ENCODE peak calls at places on chromosomes 3 and 15, in ten cellular contexts. One of them, this sample, is unnamed.

GRCh38 chr3:148162132-148162531 is 535.6 kb upstream of the AGTR1 start:
- ATAC-seq in left cardiac atrium: no peak
- ATAC-seq in Panc1: no peak
- ATAC-seq in right lobe of liver: no peak
- ATAC-seq in left ventricle myocardium superior: no peak
- ATAC-seq in natural killer cell: no peak
- ATAC-seq in activated CD8-positive, alpha-beta T cell treated with anti-CD3 and anti-CD28 coated beads, Interleukin-2, amount 10 ng/mL, durations not matched to agents 7 days and 5 days: no peak
- ATAC-seq in lower lobe of right lung: no peak
- ATAC-seq in stimulated activated naive B cell treated with anti-CD40 and anti-IgM and Interleukin-4, amounts not matched to agents 10 μg/mL and 1 μg/mL and 100 μg/mL, for 72 hours: no peak
- ATAC-seq in foreskin keratinocyte: no peak
- ATAC-seq in this sample: no peak

GRCh38 chr3:71478568-71478967 is 105.0 kb downstream of the FOXP1 start:
- ATAC-seq in right lobe of liver: no peak
- ATAC-seq in activated CD8-positive, alpha-beta T cell treated with anti-CD3 and anti-CD28 coated beads, Interleukin-2, amount 10 ng/mL, durations not matched to agents 7 days and 5 days: peak
- ATAC-seq in left cardiac atrium: no peak
- ATAC-seq in Panc1: no peak
- ATAC-seq in left ventricle myocardium superior: no peak
- ATAC-seq in natural killer cell: peak
- ATAC-seq in stimulated activated naive B cell treated with anti-CD40 and anti-IgM and Interleukin-4, amounts not matched to agents 10 μg/mL and 1 μg/mL and 100 μg/mL, for 72 hours: peak
- ATAC-seq in foreskin keratinocyte: peak
- ATAC-seq in lower lobe of right lung: no peak
- ATAC-seq in this sample: peak

GRCh38 chr3:31442755-31443154 is 90.0 kb upstream of the STT3B start:
- ATAC-seq in lower lobe of right lung: no peak
- ATAC-seq in foreskin keratinocyte: no peak
- ATAC-seq in left ventricle myocardium superior: no peak
- ATAC-seq in left cardiac atrium: no peak
- ATAC-seq in natural killer cell: no peak
- ATAC-seq in right lobe of liver: no peak
- ATAC-seq in stimulated activated naive B cell treated with anti-CD40 and anti-IgM and Interleukin-4, amounts not matched to agents 10 μg/mL and 1 μg/mL and 100 μg/mL, for 72 hours: peak
- ATAC-seq in Panc1: no peak
- ATAC-seq in activated CD8-positive, alpha-beta T cell treated with anti-CD3 and anti-CD28 coated beads, Interleukin-2, amount 10 ng/mL, durations not matched to agents 7 days and 5 days: no peak
- ATAC-seq in this sample: no peak

GRCh38 chr3:17424137-17424536 is 318.3 kb downstream of the TBC1D5 start:
- ATAC-seq in Panc1: no peak
- ATAC-seq in right lobe of liver: no peak
- ATAC-seq in stimulated activated naive B cell treated with anti-CD40 and anti-IgM and Interleukin-4, amounts not matched to agents 10 μg/mL and 1 μg/mL and 100 μg/mL, for 72 hours: peak
- ATAC-seq in foreskin keratinocyte: no peak
- ATAC-seq in natural killer cell: no peak
- ATAC-seq in activated CD8-positive, alpha-beta T cell treated with anti-CD3 and anti-CD28 coated beads, Interleukin-2, amount 10 ng/mL, durations not matched to agents 7 days and 5 days: no peak
- ATAC-seq in left ventricle myocardium superior: peak
- ATAC-seq in left cardiac atrium: no peak
- ATAC-seq in lower lobe of right lung: no peak
- ATAC-seq in this sample: no peak

GRCh38 chr3:107283948-107284347 is 93.3 kb upstream of the CCDC54 start:
- ATAC-seq in left ventricle myocardium superior: peak
- ATAC-seq in activated CD8-positive, alpha-beta T cell treated with anti-CD3 and anti-CD28 coated beads, Interleukin-2, amount 10 ng/mL, durations not matched to agents 7 days and 5 days: no peak
- ATAC-seq in Panc1: no peak
- ATAC-seq in foreskin keratinocyte: no peak
- ATAC-seq in lower lobe of right lung: peak
- ATAC-seq in stimulated activated naive B cell treated with anti-CD40 and anti-IgM and Interleukin-4, amounts not matched to agents 10 μg/mL and 1 μg/mL and 100 μg/mL, for 72 hours: no peak
- ATAC-seq in left cardiac atrium: no peak
- ATAC-seq in natural killer cell: no peak
- ATAC-seq in right lobe of liver: no peak
- ATAC-seq in this sample: no peak

GRCh38 chr15:66940368-66940767 is 125.0 kb upstream of the SMAD3 start:
- ATAC-seq in Panc1: peak
- ATAC-seq in foreskin keratinocyte: peak
- ATAC-seq in natural killer cell: no peak
- ATAC-seq in left ventricle myocardium superior: no peak
- ATAC-seq in stimulated activated naive B cell treated with anti-CD40 and anti-IgM and Interleukin-4, amounts not matched to agents 10 μg/mL and 1 μg/mL and 100 μg/mL, for 72 hours: peak
- ATAC-seq in lower lobe of right lung: no peak
- ATAC-seq in activated CD8-positive, alpha-beta T cell treated with anti-CD3 and anti-CD28 coated beads, Interleukin-2, amount 10 ng/mL, durations not matched to agents 7 days and 5 days: no peak
- ATAC-seq in right lobe of liver: no peak
- ATAC-seq in left cardiac atrium: no peak
- ATAC-seq in this sample: peak

GRCh38 chr15:37007301-37007700 is 93.0 kb downstream of the MEIS2 start:
- ATAC-seq in lower lobe of right lung: no peak
- ATAC-seq in foreskin keratinocyte: no peak
- ATAC-seq in left ventricle myocardium superior: peak
- ATAC-seq in stimulated activated naive B cell treated with anti-CD40 and anti-IgM and Interleukin-4, amounts not matched to agents 10 μg/mL and 1 μg/mL and 100 μg/mL, for 72 hours: no peak
- ATAC-seq in activated CD8-positive, alpha-beta T cell treated with anti-CD3 and anti-CD28 coated beads, Interleukin-2, amount 10 ng/mL, durations not matched to agents 7 days and 5 days: no peak
- ATAC-seq in right lobe of liver: no peak
- ATAC-seq in Panc1: no peak
- ATAC-seq in left cardiac atrium: no peak
- ATAC-seq in natural killer cell: no peak
- ATAC-seq in this sample: no peak

GRCh38 chr3:177379045-177379444 is 181.8 kb upstream of the TBL1XR1 start:
- ATAC-seq in stimulated activated naive B cell treated with anti-CD40 and anti-IgM and Interleukin-4, amounts not matched to agents 10 μg/mL and 1 μg/mL and 100 μg/mL, for 72 hours: peak
- ATAC-seq in lower lobe of right lung: no peak
- ATAC-seq in left ventricle myocardium superior: peak
- ATAC-seq in left cardiac atrium: no peak
- ATAC-seq in foreskin keratinocyte: no peak
- ATAC-seq in right lobe of liver: peak
- ATAC-seq in natural killer cell: peak
- ATAC-seq in Panc1: no peak
- ATAC-seq in activated CD8-positive, alpha-beta T cell treated with anti-CD3 and anti-CD28 coated beads, Interleukin-2, amount 10 ng/mL, durations not matched to agents 7 days and 5 days: no peak
- ATAC-seq in this sample: no peak

GRCh38 chr3:14117468-14118399 is 6.9 kb downstream of the CHCHD4 start:
- ATAC-seq in natural killer cell: no peak
- ATAC-seq in right lobe of liver: peak
- ATAC-seq in activated CD8-positive, alpha-beta T cell treated with anti-CD3 and anti-CD28 coated beads, Interleukin-2, amount 10 ng/mL, durations not matched to agents 7 days and 5 days: no peak
- ATAC-seq in left ventricle myocardium superior: no peak
- ATAC-seq in left cardiac atrium: no peak
- ATAC-seq in Panc1: no peak
- ATAC-seq in stimulated activated naive B cell treated with anti-CD40 and anti-IgM and Interleukin-4, amounts not matched to agents 10 μg/mL and 1 μg/mL and 100 μg/mL, for 72 hours: no peak
- ATAC-seq in foreskin keratinocyte: no peak
- ATAC-seq in lower lobe of right lung: no peak
- ATAC-seq in this sample: no peak

GRCh38 chr15:101276501-101277037 is 716 bp downstream of the SELENOS start:
- ATAC-seq in lower lobe of right lung: peak
- ATAC-seq in stimulated activated naive B cell treated with anti-CD40 and anti-IgM and Interleukin-4, amounts not matched to agents 10 μg/mL and 1 μg/mL and 100 μg/mL, for 72 hours: peak
- ATAC-seq in natural killer cell: peak
- ATAC-seq in right lobe of liver: no peak
- ATAC-seq in Panc1: no peak
- ATAC-seq in left cardiac atrium: no peak
- ATAC-seq in activated CD8-positive, alpha-beta T cell treated with anti-CD3 and anti-CD28 coated beads, Interleukin-2, amount 10 ng/mL, durations not matched to agents 7 days and 5 days: peak
- ATAC-seq in foreskin keratinocyte: peak
- ATAC-seq in left ventricle myocardium superior: no peak
- ATAC-seq in this sample: no peak

GRCh38 chr15:99031681-99032080 is 24.1 kb upstream of the PGPEP1L start:
- ATAC-seq in lower lobe of right lung: no peak
- ATAC-seq in left ventricle myocardium superior: no peak
- ATAC-seq in activated CD8-positive, alpha-beta T cell treated with anti-CD3 and anti-CD28 coated beads, Interleukin-2, amount 10 ng/mL, durations not matched to agents 7 days and 5 days: no peak
- ATAC-seq in right lobe of liver: no peak
- ATAC-seq in natural killer cell: no peak
- ATAC-seq in stimulated activated naive B cell treated with anti-CD40 and anti-IgM and Interleukin-4, amounts not matched to agents 10 μg/mL and 1 μg/mL and 100 μg/mL, for 72 hours: no peak
- ATAC-seq in left cardiac atrium: no peak
- ATAC-seq in Panc1: no peak
- ATAC-seq in foreskin keratinocyte: no peak
- ATAC-seq in this sample: no peak

GRCh38 chr15:100806157-100806556 is 73.5 kb upstream of the ALDH1A3 start:
- ATAC-seq in right lobe of liver: no peak
- ATAC-seq in stimulated activated naive B cell treated with anti-CD40 and anti-IgM and Interleukin-4, amounts not matched to agents 10 μg/mL and 1 μg/mL and 100 μg/mL, for 72 hours: no peak
- ATAC-seq in activated CD8-positive, alpha-beta T cell treated with anti-CD3 and anti-CD28 coated beads, Interleukin-2, amount 10 ng/mL, durations not matched to agents 7 days and 5 days: no peak
- ATAC-seq in left ventricle myocardium superior: no peak
- ATAC-seq in foreskin keratinocyte: no peak
- ATAC-seq in left cardiac atrium: no peak
- ATAC-seq in natural killer cell: no peak
- ATAC-seq in Panc1: no peak
- ATAC-seq in lower lobe of right lung: no peak
- ATAC-seq in this sample: peak

GRCh38 chr3:119580148-119580760 is 962 bp downstream of the ADPRH start:
- ATAC-seq in Panc1: peak
- ATAC-seq in left cardiac atrium: peak
- ATAC-seq in activated CD8-positive, alpha-beta T cell treated with anti-CD3 and anti-CD28 coated beads, Interleukin-2, amount 10 ng/mL, durations not matched to agents 7 days and 5 days: peak
- ATAC-seq in natural killer cell: peak
- ATAC-seq in lower lobe of right lung: peak
- ATAC-seq in left ventricle myocardium superior: peak
- ATAC-seq in stimulated activated naive B cell treated with anti-CD40 and anti-IgM and Interleukin-4, amounts not matched to agents 10 μg/mL and 1 μg/mL and 100 μg/mL, for 72 hours: peak
- ATAC-seq in foreskin keratinocyte: peak
- ATAC-seq in right lobe of liver: peak
- ATAC-seq in this sample: peak

GRCh38 chr3:106068386-106068785 is 199.6 kb upstream of the CBLB start:
- ATAC-seq in lower lobe of right lung: no peak
- ATAC-seq in left ventricle myocardium superior: peak
- ATAC-seq in activated CD8-positive, alpha-beta T cell treated with anti-CD3 and anti-CD28 coated beads, Interleukin-2, amount 10 ng/mL, durations not matched to agents 7 days and 5 days: no peak
- ATAC-seq in right lobe of liver: peak
- ATAC-seq in foreskin keratinocyte: no peak
- ATAC-seq in Panc1: no peak
- ATAC-seq in left cardiac atrium: peak
- ATAC-seq in natural killer cell: peak
- ATAC-seq in stimulated activated naive B cell treated with anti-CD40 and anti-IgM and Interleukin-4, amounts not matched to agents 10 μg/mL and 1 μg/mL and 100 μg/mL, for 72 hours: no peak
- ATAC-seq in this sample: no peak

GRCh38 chr15:78618490-78618934 is 2.3 kb downstream of the CHRNA3 start:
- ATAC-seq in stimulated activated naive B cell treated with anti-CD40 and anti-IgM and Interleukin-4, amounts not matched to agents 10 μg/mL and 1 μg/mL and 100 μg/mL, for 72 hours: peak
- ATAC-seq in foreskin keratinocyte: peak
- ATAC-seq in left ventricle myocardium superior: peak
- ATAC-seq in activated CD8-positive, alpha-beta T cell treated with anti-CD3 and anti-CD28 coated beads, Interleukin-2, amount 10 ng/mL, durations not matched to agents 7 days and 5 days: peak
- ATAC-seq in left cardiac atrium: peak
- ATAC-seq in natural killer cell: peak
- ATAC-seq in Panc1: peak
- ATAC-seq in lower lobe of right lung: peak
- ATAC-seq in right lobe of liver: peak
- ATAC-seq in this sample: peak

GRCh38 chr15:43052860-43053259 is 53.0 kb downstream of the UBR1 start:
- ATAC-seq in stimulated activated naive B cell treated with anti-CD40 and anti-IgM and Interleukin-4, amounts not matched to agents 10 μg/mL and 1 μg/mL and 100 μg/mL, for 72 hours: no peak
- ATAC-seq in activated CD8-positive, alpha-beta T cell treated with anti-CD3 and anti-CD28 coated beads, Interleukin-2, amount 10 ng/mL, durations not matched to agents 7 days and 5 days: no peak
- ATAC-seq in left cardiac atrium: no peak
- ATAC-seq in natural killer cell: no peak
- ATAC-seq in foreskin keratinocyte: no peak
- ATAC-seq in Panc1: no peak
- ATAC-seq in lower lobe of right lung: peak
- ATAC-seq in right lobe of liver: no peak
- ATAC-seq in left ventricle myocardium superior: no peak
- ATAC-seq in this sample: no peak

GRCh38 chr3:17478673-17479072 is 263.8 kb downstream of the TBC1D5 start:
- ATAC-seq in left ventricle myocardium superior: no peak
- ATAC-seq in activated CD8-positive, alpha-beta T cell treated with anti-CD3 and anti-CD28 coated beads, Interleukin-2, amount 10 ng/mL, durations not matched to agents 7 days and 5 days: no peak
- ATAC-seq in lower lobe of right lung: no peak
- ATAC-seq in stimulated activated naive B cell treated with anti-CD40 and anti-IgM and Interleukin-4, amounts not matched to agents 10 μg/mL and 1 μg/mL and 100 μg/mL, for 72 hours: no peak
- ATAC-seq in foreskin keratinocyte: peak
- ATAC-seq in left cardiac atrium: no peak
- ATAC-seq in natural killer cell: no peak
- ATAC-seq in right lobe of liver: peak
- ATAC-seq in Panc1: peak
- ATAC-seq in this sample: no peak

GRCh38 chr3:114214542-114215341 is 22.6 kb downstream of the ZNF80 start:
- ATAC-seq in left cardiac atrium: peak
- ATAC-seq in right lobe of liver: peak
- ATAC-seq in natural killer cell: peak
- ATAC-seq in Panc1: no peak
- ATAC-seq in lower lobe of right lung: peak
- ATAC-seq in foreskin keratinocyte: no peak
- ATAC-seq in left ventricle myocardium superior: no peak
- ATAC-seq in stimulated activated naive B cell treated with anti-CD40 and anti-IgM and Interleukin-4, amounts not matched to agents 10 μg/mL and 1 μg/mL and 100 μg/mL, for 72 hours: peak
- ATAC-seq in activated CD8-positive, alpha-beta T cell treated with anti-CD3 and anti-CD28 coated beads, Interleukin-2, amount 10 ng/mL, durations not matched to agents 7 days and 5 days: peak
- ATAC-seq in this sample: peak

GRCh38 chr15:77676569-77677375 is 44.1 kb upstream of the LINGO1 start:
- ATAC-seq in left ventricle myocardium superior: no peak
- ATAC-seq in activated CD8-positive, alpha-beta T cell treated with anti-CD3 and anti-CD28 coated beads, Interleukin-2, amount 10 ng/mL, durations not matched to agents 7 days and 5 days: no peak
- ATAC-seq in Panc1: peak
- ATAC-seq in left cardiac atrium: no peak
- ATAC-seq in lower lobe of right lung: no peak
- ATAC-seq in right lobe of liver: no peak
- ATAC-seq in foreskin keratinocyte: no peak
- ATAC-seq in stimulated activated naive B cell treated with anti-CD40 and anti-IgM and Interleukin-4, amounts not matched to agents 10 μg/mL and 1 μg/mL and 100 μg/mL, for 72 hours: no peak
- ATAC-seq in natural killer cell: no peak
- ATAC-seq in this sample: no peak

GRCh38 chr3:130424837-130425236 is 79.4 kb downstream of the COL6A5 start:
- ATAC-seq in natural killer cell: no peak
- ATAC-seq in foreskin keratinocyte: no peak
- ATAC-seq in activated CD8-positive, alpha-beta T cell treated with anti-CD3 and anti-CD28 coated beads, Interleukin-2, amount 10 ng/mL, durations not matched to agents 7 days and 5 days: no peak
- ATAC-seq in stimulated activated naive B cell treated with anti-CD40 and anti-IgM and Interleukin-4, amounts not matched to agents 10 μg/mL and 1 μg/mL and 100 μg/mL, for 72 hours: no peak
- ATAC-seq in left cardiac atrium: no peak
- ATAC-seq in right lobe of liver: no peak
- ATAC-seq in left ventricle myocardium superior: no peak
- ATAC-seq in Panc1: no peak
- ATAC-seq in lower lobe of right lung: no peak
- ATAC-seq in this sample: no peak

GRCh38 chr15:51281368-51281967 is 56.9 kb downstream of the CYP19A1 start:
- ATAC-seq in left ventricle myocardium superior: peak
- ATAC-seq in Panc1: peak
- ATAC-seq in left cardiac atrium: peak
- ATAC-seq in lower lobe of right lung: peak
- ATAC-seq in natural killer cell: no peak
- ATAC-seq in activated CD8-positive, alpha-beta T cell treated with anti-CD3 and anti-CD28 coated beads, Interleukin-2, amount 10 ng/mL, durations not matched to agents 7 days and 5 days: no peak
- ATAC-seq in foreskin keratinocyte: peak
- ATAC-seq in right lobe of liver: peak
- ATAC-seq in stimulated activated naive B cell treated with anti-CD40 and anti-IgM and Interleukin-4, amounts not matched to agents 10 μg/mL and 1 μg/mL and 100 μg/mL, for 72 hours: peak
- ATAC-seq in this sample: no peak

GRCh38 chr15:92583311-92584034 is 72.1 kb downstream of the FAM174B start:
- ATAC-seq in activated CD8-positive, alpha-beta T cell treated with anti-CD3 and anti-CD28 coated beads, Interleukin-2, amount 10 ng/mL, durations not matched to agents 7 days and 5 days: no peak
- ATAC-seq in lower lobe of right lung: no peak
- ATAC-seq in stimulated activated naive B cell treated with anti-CD40 and anti-IgM and Interleukin-4, amounts not matched to agents 10 μg/mL and 1 μg/mL and 100 μg/mL, for 72 hours: no peak
- ATAC-seq in natural killer cell: no peak
- ATAC-seq in foreskin keratinocyte: no peak
- ATAC-seq in Panc1: no peak
- ATAC-seq in left ventricle myocardium superior: peak
- ATAC-seq in right lobe of liver: no peak
- ATAC-seq in left cardiac atrium: no peak
- ATAC-seq in this sample: no peak

GRCh38 chr3:191518861-191519260 is 57.9 kb downstream of the PYDC2 start:
- ATAC-seq in natural killer cell: no peak
- ATAC-seq in activated CD8-positive, alpha-beta T cell treated with anti-CD3 and anti-CD28 coated beads, Interleukin-2, amount 10 ng/mL, durations not matched to agents 7 days and 5 days: no peak
- ATAC-seq in left cardiac atrium: no peak
- ATAC-seq in stimulated activated naive B cell treated with anti-CD40 and anti-IgM and Interleukin-4, amounts not matched to agents 10 μg/mL and 1 μg/mL and 100 μg/mL, for 72 hours: no peak
- ATAC-seq in lower lobe of right lung: no peak
- ATAC-seq in left ventricle myocardium superior: no peak
- ATAC-seq in Panc1: no peak
- ATAC-seq in right lobe of liver: no peak
- ATAC-seq in foreskin keratinocyte: no peak
- ATAC-seq in this sample: no peak

GRCh38 chr3:8727793-8728517 is 5.6 kb upstream of the CAV3 start:
- ATAC-seq in activated CD8-positive, alpha-beta T cell treated with anti-CD3 and anti-CD28 coated beads, Interleukin-2, amount 10 ng/mL, durations not matched to agents 7 days and 5 days: no peak
- ATAC-seq in left cardiac atrium: no peak
- ATAC-seq in natural killer cell: no peak
- ATAC-seq in right lobe of liver: no peak
- ATAC-seq in lower lobe of right lung: no peak
- ATAC-seq in foreskin keratinocyte: no peak
- ATAC-seq in left ventricle myocardium superior: no peak
- ATAC-seq in stimulated activated naive B cell treated with anti-CD40 and anti-IgM and Interleukin-4, amounts not matched to agents 10 μg/mL and 1 μg/mL and 100 μg/mL, for 72 hours: no peak
- ATAC-seq in Panc1: no peak
- ATAC-seq in this sample: no peak

GRCh38 chr15:70072479-70072878 is 25.2 kb downstream of the TLE3 start:
- ATAC-seq in left ventricle myocardium superior: no peak
- ATAC-seq in lower lobe of right lung: no peak
- ATAC-seq in foreskin keratinocyte: no peak
- ATAC-seq in natural killer cell: no peak
- ATAC-seq in Panc1: no peak
- ATAC-seq in left cardiac atrium: no peak
- ATAC-seq in stimulated activated naive B cell treated with anti-CD40 and anti-IgM and Interleukin-4, amounts not matched to agents 10 μg/mL and 1 μg/mL and 100 μg/mL, for 72 hours: peak
- ATAC-seq in activated CD8-positive, alpha-beta T cell treated with anti-CD3 and anti-CD28 coated beads, Interleukin-2, amount 10 ng/mL, durations not matched to agents 7 days and 5 days: no peak
- ATAC-seq in right lobe of liver: no peak
- ATAC-seq in this sample: no peak

GRCh38 chr3:99997293-99997692 is 117.0 kb downstream of the FILIP1L start:
- ATAC-seq in activated CD8-positive, alpha-beta T cell treated with anti-CD3 and anti-CD28 coated beads, Interleukin-2, amount 10 ng/mL, durations not matched to agents 7 days and 5 days: no peak
- ATAC-seq in right lobe of liver: no peak
- ATAC-seq in left ventricle myocardium superior: no peak
- ATAC-seq in lower lobe of right lung: no peak
- ATAC-seq in Panc1: no peak
- ATAC-seq in natural killer cell: no peak
- ATAC-seq in stimulated activated naive B cell treated with anti-CD40 and anti-IgM and Interleukin-4, amounts not matched to agents 10 μg/mL and 1 μg/mL and 100 μg/mL, for 72 hours: no peak
- ATAC-seq in foreskin keratinocyte: no peak
- ATAC-seq in left cardiac atrium: no peak
- ATAC-seq in this sample: no peak

GRCh38 chr3:100913870-100914654 is 79.2 kb downstream of the ABI3BP start:
- ATAC-seq in lower lobe of right lung: no peak
- ATAC-seq in left cardiac atrium: peak
- ATAC-seq in left ventricle myocardium superior: peak
- ATAC-seq in stimulated activated naive B cell treated with anti-CD40 and anti-IgM and Interleukin-4, amounts not matched to agents 10 μg/mL and 1 μg/mL and 100 μg/mL, for 72 hours: no peak
- ATAC-seq in natural killer cell: no peak
- ATAC-seq in foreskin keratinocyte: no peak
- ATAC-seq in activated CD8-positive, alpha-beta T cell treated with anti-CD3 and anti-CD28 coated beads, Interleukin-2, amount 10 ng/mL, durations not matched to agents 7 days and 5 days: no peak
- ATAC-seq in right lobe of liver: no peak
- ATAC-seq in Panc1: no peak
- ATAC-seq in this sample: no peak

GRCh38 chr3:13537926-13538325 is 11.0 kb upstream of the FBLN2 start:
- ATAC-seq in activated CD8-positive, alpha-beta T cell treated with anti-CD3 and anti-CD28 coated beads, Interleukin-2, amount 10 ng/mL, durations not matched to agents 7 days and 5 days: no peak
- ATAC-seq in left ventricle myocardium superior: peak
- ATAC-seq in left cardiac atrium: no peak
- ATAC-seq in right lobe of liver: no peak
- ATAC-seq in natural killer cell: no peak
- ATAC-seq in stimulated activated naive B cell treated with anti-CD40 and anti-IgM and Interleukin-4, amounts not matched to agents 10 μg/mL and 1 μg/mL and 100 μg/mL, for 72 hours: no peak
- ATAC-seq in foreskin keratinocyte: peak
- ATAC-seq in lower lobe of right lung: no peak
- ATAC-seq in Panc1: peak
- ATAC-seq in this sample: no peak

This sample was measured in activated T-helper 17 cell treated with anti-CD3 and anti-CD28 coated beads, Interleukin-2, amount 50 U/mL, for 72 hours.